ENCODE peak calls at places on chromosome X, in four cellular contexts. One of them, this sample, is unnamed.

GRCh38 chrX:130165181-130165702 is 399 bp downstream of the AIFM1 start:
- DNase-seq in H9: no peak
- DNase-seq in thoracic aorta: no peak
- DNase-seq in neural crest cell: no peak
- DNase-seq in this sample: no peak

GRCh38 chrX:11770320-11770719 is 12.3 kb downstream of the MSL3 start:
- DNase-seq in H9: peak
- DNase-seq in thoracic aorta: no peak
- DNase-seq in neural crest cell: peak
- DNase-seq in this sample: peak

GRCh38 chrX:87571965-87572364 is 54.4 kb downstream of the KLHL4 start:
- DNase-seq in H9: no peak
- DNase-seq in thoracic aorta: no peak
- DNase-seq in neural crest cell: no peak
- DNase-seq in this sample: no peak

GRCh38 chrX:41377624-41378023 is 43.7 kb downstream of the DDX3X start:
- DNase-seq in H9: no peak
- DNase-seq in thoracic aorta: no peak
- DNase-seq in neural crest cell: no peak
- DNase-seq in this sample: no peak

GRCh38 chrX:111361751-111362150 is 50.2 kb downstream of the DCX start:
- DNase-seq in H9: no peak
- DNase-seq in thoracic aorta: no peak
- DNase-seq in neural crest cell: no peak
- DNase-seq in this sample: no peak

GRCh38 chrX:15816886-15817285 is 26.6 kb downstream of the ZRSR2 start:
- DNase-seq in H9: peak
- DNase-seq in thoracic aorta: no peak
- DNase-seq in neural crest cell: no peak
- DNase-seq in this sample: no peak

GRCh38 chrX:13659057-13659456 is 6.1 kb downstream of the TCEANC start:
- DNase-seq in H9: no peak
- DNase-seq in thoracic aorta: no peak
- DNase-seq in neural crest cell: no peak
- DNase-seq in this sample: no peak

GRCh38 chrX:112147206-112147605 is 64.6 kb upstream of the TRPC5 start:
- DNase-seq in H9: peak
- DNase-seq in thoracic aorta: no peak
- DNase-seq in neural crest cell: peak
- DNase-seq in this sample: peak

GRCh38 chrX:53711446-53711845 is 24.9 kb upstream of the HUWE1 start:
- DNase-seq in H9: no peak
- DNase-seq in thoracic aorta: no peak
- DNase-seq in neural crest cell: no peak
- DNase-seq in this sample: no peak

GRCh38 chrX:39527045-39527444 is 570.7 kb downstream of the BCOR start:
- DNase-seq in H9: no peak
- DNase-seq in thoracic aorta: no peak
- DNase-seq in neural crest cell: no peak
- DNase-seq in this sample: no peak

GRCh38 chrX:79366888-79367749 is at the start of gene ITM2A:
- DNase-seq in H9: peak
- DNase-seq in thoracic aorta: no peak
- DNase-seq in neural crest cell: peak
- DNase-seq in this sample: peak

GRCh38 chrX:46704767-46705386 is 54.0 kb downstream of the SLC9A7 start:
- DNase-seq in H9: no peak
- DNase-seq in thoracic aorta: no peak
- DNase-seq in neural crest cell: no peak
- DNase-seq in this sample: no peak

GRCh38 chrX:18722500-18723071 is 15.1 kb downstream of the PPEF1 start:
- DNase-seq in H9: no peak
- DNase-seq in thoracic aorta: no peak
- DNase-seq in neural crest cell: no peak
- DNase-seq in this sample: no peak

GRCh38 chrX:1481636-1482529 is 29.2 kb upstream of the ASMTL start:
- DNase-seq in H9: peak
- DNase-seq in thoracic aorta: no peak
- DNase-seq in neural crest cell: peak
- DNase-seq in this sample: peak

GRCh38 chrX:2647627-2648026 is 43.5 kb upstream of the CD99 start:
- DNase-seq in H9: no peak
- DNase-seq in thoracic aorta: no peak
- DNase-seq in neural crest cell: no peak
- DNase-seq in this sample: no peak

GRCh38 chrX:71541546-71542022 is 8.7 kb downstream of the OGT start:
- DNase-seq in H9: no peak
- DNase-seq in thoracic aorta: no peak
- DNase-seq in neural crest cell: no peak
- DNase-seq in this sample: no peak

GRCh38 chrX:134484039-134484438 is 24.1 kb downstream of the HPRT1 start:
- DNase-seq in H9: no peak
- DNase-seq in thoracic aorta: no peak
- DNase-seq in neural crest cell: no peak
- DNase-seq in this sample: no peak

GRCh38 chrX:34426334-34426733 is 230.8 kb downstream of the TMEM47 start:
- DNase-seq in H9: peak
- DNase-seq in thoracic aorta: no peak
- DNase-seq in neural crest cell: no peak
- DNase-seq in this sample: no peak
- TF ChIP-seq CTCF in H9: peak
- TF ChIP-seq CTCF in thoracic aorta: no peak
- TF ChIP-seq CTCF in neural crest cell: no peak
- TF ChIP-seq CTCF in this sample: no peak

DNA sequence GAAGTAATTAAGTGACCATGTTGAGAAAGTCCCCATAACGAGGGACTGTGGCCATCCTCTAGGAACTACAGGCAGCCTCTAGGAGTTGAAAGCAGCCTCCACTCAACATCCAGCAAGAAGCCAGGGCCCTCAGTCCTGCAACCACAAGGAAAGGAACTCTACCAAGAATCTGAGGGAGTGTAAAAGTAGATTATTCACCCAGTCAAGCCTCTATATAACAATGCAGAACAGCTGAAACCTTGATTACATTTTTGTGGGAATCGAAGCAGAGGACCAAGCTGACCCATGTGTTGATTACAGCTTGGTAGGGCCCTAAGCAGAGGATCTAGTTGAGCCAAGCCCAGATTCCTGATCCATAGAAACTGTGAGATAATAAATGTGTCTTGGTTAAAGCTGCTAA is 17.1 kb downstream of the RPS6KA6 start:
- DNase-seq in H9: no peak
- DNase-seq in thoracic aorta: no peak
- DNase-seq in neural crest cell: no peak
- DNase-seq in this sample: no peak
- TF ChIP-seq CTCF in H9: no peak
- TF ChIP-seq CTCF in thoracic aorta: no peak
- TF ChIP-seq CTCF in neural crest cell: no peak
- TF ChIP-seq CTCF in this sample: no peak

GRCh38 chrX:77450415-77450814 is 3.2 kb downstream of the FGF16 start:
- DNase-seq in H9: no peak
- DNase-seq in thoracic aorta: no peak
- DNase-seq in neural crest cell: no peak
- DNase-seq in this sample: no peak

GRCh38 chrX:77455437-77455836 is 8.2 kb downstream of the FGF16 start:
- DNase-seq in H9: no peak
- DNase-seq in thoracic aorta: no peak
- DNase-seq in neural crest cell: no peak
- DNase-seq in this sample: no peak

GRCh38 chrX:77451041-77451440 is 3.9 kb downstream of the FGF16 start:
- DNase-seq in H9: no peak
- DNase-seq in thoracic aorta: no peak
- DNase-seq in neural crest cell: no peak
- DNase-seq in this sample: no peak

GRCh38 chrX:77448170-77448569 is 981 bp downstream of the FGF16 start:
- DNase-seq in H9: peak
- DNase-seq in thoracic aorta: no peak
- DNase-seq in neural crest cell: no peak
- DNase-seq in this sample: no peak

DNA sequence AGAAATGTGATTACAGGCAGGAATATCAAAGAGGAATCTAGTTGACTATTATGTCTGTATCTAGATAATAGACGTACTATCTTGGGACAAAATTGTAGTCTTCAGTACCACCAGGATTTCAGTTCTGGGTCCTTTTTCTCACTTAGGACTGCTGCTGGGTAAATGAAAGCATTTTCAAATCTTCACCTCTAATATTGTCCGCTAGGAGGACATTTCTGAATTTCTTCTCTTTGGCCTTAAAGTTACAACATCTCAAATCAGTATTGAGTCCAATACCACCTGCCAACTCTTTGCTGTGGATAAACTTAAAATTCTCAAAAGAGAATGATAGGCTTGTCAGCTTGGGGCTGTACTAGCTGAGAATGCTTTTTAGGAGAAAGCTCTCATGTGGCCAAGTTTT is 6.0 kb downstream of the FGF16 start:
- DNase-seq in H9: no peak
- DNase-seq in thoracic aorta: no peak
- DNase-seq in neural crest cell: no peak
- DNase-seq in this sample: no peak
- TF ChIP-seq CTCF in H9: no peak
- TF ChIP-seq CTCF in thoracic aorta: no peak
- TF ChIP-seq CTCF in neural crest cell: no peak
- TF ChIP-seq CTCF in this sample: no peak

GRCh38 chrX:66766318-66766717 is 127.4 kb upstream of the EDA2R start:
- DNase-seq in H9: no peak
- DNase-seq in thoracic aorta: no peak
- DNase-seq in neural crest cell: no peak
- DNase-seq in this sample: no peak

GRCh38 chrX:66756717-66757116 is 117.8 kb upstream of the EDA2R start:
- DNase-seq in H9: no peak
- DNase-seq in thoracic aorta: no peak
- DNase-seq in neural crest cell: no peak
- DNase-seq in this sample: no peak

GRCh38 chrX:66760648-66761047 is 121.8 kb upstream of the EDA2R start:
- DNase-seq in H9: no peak
- DNase-seq in thoracic aorta: no peak
- DNase-seq in neural crest cell: no peak
- DNase-seq in this sample: no peak
- TF ChIP-seq CTCF in H9: peak
- TF ChIP-seq CTCF in thoracic aorta: peak
- TF ChIP-seq CTCF in neural crest cell: peak
- TF ChIP-seq CTCF in this sample: no peak

GRCh38 chrX:104309169-104309568 is 54.4 kb upstream of the ESX1 start:
- DNase-seq in H9: peak
- DNase-seq in thoracic aorta: no peak
- DNase-seq in neural crest cell: no peak
- DNase-seq in this sample: no peak
- TF ChIP-seq CTCF in H9: peak
- TF ChIP-seq CTCF in thoracic aorta: no peak
- TF ChIP-seq CTCF in neural crest cell: no peak
- TF ChIP-seq CTCF in this sample: no peak

DNA sequence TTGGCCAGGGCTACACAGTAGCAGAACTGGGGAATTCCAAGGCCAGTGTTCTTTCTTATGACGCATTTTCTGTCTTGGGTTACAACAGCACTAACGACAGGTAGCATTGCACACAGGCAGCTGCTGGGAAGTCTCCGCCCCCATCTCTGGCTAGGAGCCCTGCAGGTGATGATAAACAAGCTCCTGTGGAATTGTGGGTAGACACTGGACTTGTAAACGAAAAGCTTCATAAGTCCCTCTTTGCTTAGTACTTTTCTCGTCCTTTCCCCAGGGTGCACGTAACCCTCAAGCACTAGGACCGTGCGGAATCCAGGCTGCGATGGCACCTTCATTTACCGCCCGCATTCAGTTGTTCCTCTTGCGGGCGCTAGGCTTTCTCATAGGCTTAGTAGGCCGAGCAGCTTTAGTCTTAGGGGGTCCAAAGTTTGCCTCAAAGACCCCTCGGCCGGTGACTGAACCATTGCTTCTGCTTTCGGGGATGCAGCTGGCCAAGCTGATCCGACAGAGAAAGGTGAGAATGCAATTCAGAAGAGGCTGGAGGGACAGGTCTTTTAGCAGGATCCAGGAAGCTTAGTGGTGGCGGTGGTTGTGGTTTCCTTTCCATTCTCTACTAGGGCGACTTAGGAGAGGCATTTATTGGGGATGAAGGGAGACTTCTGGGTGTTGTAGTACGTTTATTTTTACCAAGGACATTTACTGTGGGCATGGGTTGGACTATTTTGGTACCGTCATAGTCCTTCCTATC is at the start of gene FAAH2:
- DNase-seq in H9: peak
- DNase-seq in thoracic aorta: no peak
- DNase-seq in neural crest cell: no peak
- DNase-seq in this sample: peak
- TF ChIP-seq CTCF in H9: peak
- TF ChIP-seq CTCF in thoracic aorta: no peak
- TF ChIP-seq CTCF in neural crest cell: no peak
- TF ChIP-seq CTCF in this sample: no peak

GRCh38 chrX:100649550-100650356 is 5.8 kb downstream of the SRPX2 start:
- DNase-seq in H9: no peak
- DNase-seq in thoracic aorta: no peak
- DNase-seq in neural crest cell: no peak
- DNase-seq in this sample: no peak

GRCh38 chrX:100658936-100659335 is 14.9 kb downstream of the SRPX2 start:
- DNase-seq in H9: no peak
- DNase-seq in thoracic aorta: no peak
- DNase-seq in neural crest cell: no peak
- DNase-seq in this sample: no peak

GRCh38 chrX:100652266-100652665 is 8.3 kb downstream of the SRPX2 start:
- DNase-seq in H9: no peak
- DNase-seq in thoracic aorta: no peak
- DNase-seq in neural crest cell: no peak
- DNase-seq in this sample: no peak

GRCh38 chrX:100650841-100651240 is 6.8 kb downstream of the SRPX2 start:
- DNase-seq in H9: no peak
- DNase-seq in thoracic aorta: no peak
- DNase-seq in neural crest cell: no peak
- DNase-seq in this sample: no peak

DNA sequence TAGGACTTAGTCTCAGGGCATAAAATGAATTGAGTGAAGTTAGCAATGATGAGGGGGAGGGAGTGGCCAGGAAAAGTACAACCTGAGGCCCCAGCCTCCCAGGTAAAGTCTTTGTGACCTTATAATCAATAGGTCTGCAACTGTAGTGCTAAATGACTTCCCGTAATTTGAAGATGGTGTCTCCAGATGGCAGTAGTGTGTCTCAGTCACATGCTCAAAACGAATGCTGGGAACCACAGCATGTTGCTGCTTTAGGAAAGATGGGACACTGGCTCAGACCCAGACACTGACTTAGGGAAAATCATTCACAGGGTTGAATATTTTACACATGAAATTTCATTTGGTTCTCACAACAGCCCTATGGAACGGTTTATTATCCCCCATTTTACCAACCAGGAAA is 10.3 kb downstream of the SRPX2 start:
- DNase-seq in H9: peak
- DNase-seq in thoracic aorta: no peak
- DNase-seq in neural crest cell: no peak
- DNase-seq in this sample: no peak
- TF ChIP-seq CTCF in H9: peak
- TF ChIP-seq CTCF in thoracic aorta: no peak
- TF ChIP-seq CTCF in neural crest cell: no peak
- TF ChIP-seq CTCF in this sample: no peak